ENCODE peak calls at places on chromosomes 5 and 9, in five cellular contexts. V is activated naive CD8-positive, alpha-beta T cell treated with anti-CD3 and anti-CD28 coated beads, Interleukin-2, amount 50 U/mL, for 24 hours; C is activated CD8-positive, alpha-beta memory T cell treated with anti-CD3 and anti-CD28 coated beads, Interleukin-2, amount 50 U/mL, for 48 hours; J is activated effector memory CD4-positive, alpha-beta T cell treated with anti-CD3 and anti-CD28 coated beads, Interleukin-2, amount 50 U/mL, for 16 hours; U is GM23248. E is an unnamed sample.

GRCh38 chr9:115651456-115651855 is 502.1 kb upstream of the PAPPA start:
- DNase-seq in V (no peak), C (no peak), J (no peak), U (peak; percentile 56), E (no peak)

GRCh38 chr5:38382898-38383297 is 124.5 kb downstream of the EGFLAM start:
- DNase-seq in V (peak; percentile 52), C (peak; percentile 68), J (peak; percentile 66), U (peak; percentile 83), E (peak; percentile 81)

GRCh38 chr9:104906441-104907277 is 21.3 kb downstream of the ABCA1 start:
- DNase-seq in V (no peak), C (no peak), J (no peak), U (peak; percentile 96), E (no peak)

GRCh38 chr5:160959804-160960203 is 107.8 kb upstream of the ATP10B start:
- DNase-seq in V (no peak), C (no peak), J (no peak), U (no peak), E (no peak)

GRCh38 chr9:79390077-79390673 is 181.6 kb upstream of the TLE4 start:
- DNase-seq in V (no peak), C (no peak), J (no peak), U (peak; percentile 51), E (no peak)

GRCh38 chr9:114770991-114771390 is 34.8 kb downstream of the TNFSF15 start:
- DNase-seq in V (no peak), C (no peak), J (no peak), U (no peak), E (no peak)

GRCh38 chr5:111242606-111243005 is 18.4 kb downstream of the CAMK4 start:
- DNase-seq in V (no peak), C (no peak), J (no peak), U (no peak), E (no peak)

GRCh38 chr9:20624201-20625002 is 2.1 kb upstream of the MLLT3 start:
- DNase-seq in V (peak; percentile 54), C (no peak), J (peak; percentile 75), U (peak; percentile 83), E (peak; percentile 85)

GRCh38 chr5:38718874-38719391 is 126.9 kb upstream of the OSMR start:
- DNase-seq in V (no peak), C (no peak), J (no peak), U (peak; percentile 63), E (no peak)